ENCODE peak calls at places on chromosomes 1 and 21, in eight cellular contexts. One of them, this sample, is unnamed.

GRCh38 chr21:43609501-43610340 is 49.6 kb downstream of the HSF2BP start:
- DNase-seq in IMR-90: peak
- DNase-seq in heart left ventricle: peak
- DNase-seq in esophagus squamous epithelium: no peak
- DNase-seq in HepG2: peak
- DNase-seq in transverse colon: peak
- DNase-seq in ovary: no peak
- DNase-seq in testis: peak
- DNase-seq in this sample: peak

GRCh38 chr1:110440877-110441276 is 10.1 kb upstream of the PROK1 start:
- DNase-seq in IMR-90: peak
- DNase-seq in heart left ventricle: no peak
- DNase-seq in esophagus squamous epithelium: no peak
- DNase-seq in HepG2: no peak
- DNase-seq in transverse colon: no peak
- DNase-seq in ovary: peak
- DNase-seq in testis: peak
- DNase-seq in this sample: no peak

GRCh38 chr1:179021873-179022272 is 3.8 kb upstream of the FAM20B start:
- DNase-seq in IMR-90: peak
- DNase-seq in heart left ventricle: no peak
- DNase-seq in esophagus squamous epithelium: no peak
- DNase-seq in HepG2: peak
- DNase-seq in transverse colon: no peak
- DNase-seq in ovary: no peak
- DNase-seq in testis: peak
- DNase-seq in this sample: no peak

GRCh38 chr21:31293986-31294385 is 50.1 kb downstream of the TIAM1 start:
- DNase-seq in IMR-90: peak
- DNase-seq in heart left ventricle: no peak
- DNase-seq in esophagus squamous epithelium: no peak
- DNase-seq in HepG2: no peak
- DNase-seq in transverse colon: no peak
- DNase-seq in ovary: no peak
- DNase-seq in testis: no peak
- DNase-seq in this sample: no peak

GRCh38 chr1:231046730-231047395 is 6.8 kb upstream of the FAM89A start:
- DNase-seq in IMR-90: no peak
- DNase-seq in heart left ventricle: no peak
- DNase-seq in esophagus squamous epithelium: no peak
- DNase-seq in HepG2: no peak
- DNase-seq in transverse colon: no peak
- DNase-seq in ovary: no peak
- DNase-seq in testis: no peak
- DNase-seq in this sample: no peak

GRCh38 chr1:17370618-17371017 is 1.4 kb upstream of the PADI6 start:
- DNase-seq in IMR-90: no peak
- DNase-seq in heart left ventricle: no peak
- DNase-seq in esophagus squamous epithelium: no peak
- DNase-seq in HepG2: peak
- DNase-seq in transverse colon: no peak
- DNase-seq in ovary: no peak
- DNase-seq in testis: no peak
- DNase-seq in this sample: no peak

GRCh38 chr1:221766210-221766609 is 24.3 kb upstream of the DUSP10 start:
- DNase-seq in IMR-90: peak
- DNase-seq in heart left ventricle: no peak
- DNase-seq in esophagus squamous epithelium: no peak
- DNase-seq in HepG2: no peak
- DNase-seq in transverse colon: no peak
- DNase-seq in ovary: no peak
- DNase-seq in testis: no peak
- DNase-seq in this sample: no peak

GRCh38 chr1:191953516-191953915 is 204.7 kb upstream of the RGS18 start:
- DNase-seq in IMR-90: peak
- DNase-seq in heart left ventricle: no peak
- DNase-seq in esophagus squamous epithelium: no peak
- DNase-seq in HepG2: no peak
- DNase-seq in transverse colon: no peak
- DNase-seq in ovary: no peak
- DNase-seq in testis: no peak
- DNase-seq in this sample: no peak

GRCh38 chr1:82090104-82090503 is 289.4 kb downstream of the ADGRL2 start:
- DNase-seq in IMR-90: no peak
- DNase-seq in heart left ventricle: no peak
- DNase-seq in esophagus squamous epithelium: no peak
- DNase-seq in HepG2: no peak
- DNase-seq in transverse colon: no peak
- DNase-seq in ovary: no peak
- DNase-seq in testis: no peak
- DNase-seq in this sample: no peak

GRCh38 chr1:188489336-188490112 is 1660.8 kb downstream of the PLA2G4A start:
- DNase-seq in IMR-90: peak
- DNase-seq in heart left ventricle: no peak
- DNase-seq in esophagus squamous epithelium: no peak
- DNase-seq in HepG2: no peak
- DNase-seq in transverse colon: no peak
- DNase-seq in ovary: no peak
- DNase-seq in testis: no peak
- DNase-seq in this sample: no peak

GRCh38 chr1:19210772-19211549 is 895 bp upstream of the UBR4 start:
- DNase-seq in IMR-90: peak
- DNase-seq in heart left ventricle: no peak
- DNase-seq in esophagus squamous epithelium: no peak
- DNase-seq in HepG2: no peak
- DNase-seq in transverse colon: no peak
- DNase-seq in ovary: no peak
- DNase-seq in testis: no peak
- DNase-seq in this sample: no peak

GRCh38 chr1:220529530-220529920 is 1.6 kb downstream of the MARK1 start:
- DNase-seq in IMR-90: no peak
- DNase-seq in heart left ventricle: no peak
- DNase-seq in esophagus squamous epithelium: no peak
- DNase-seq in HepG2: no peak
- DNase-seq in transverse colon: no peak
- DNase-seq in ovary: no peak
- DNase-seq in testis: no peak
- DNase-seq in this sample: no peak

DNA sequence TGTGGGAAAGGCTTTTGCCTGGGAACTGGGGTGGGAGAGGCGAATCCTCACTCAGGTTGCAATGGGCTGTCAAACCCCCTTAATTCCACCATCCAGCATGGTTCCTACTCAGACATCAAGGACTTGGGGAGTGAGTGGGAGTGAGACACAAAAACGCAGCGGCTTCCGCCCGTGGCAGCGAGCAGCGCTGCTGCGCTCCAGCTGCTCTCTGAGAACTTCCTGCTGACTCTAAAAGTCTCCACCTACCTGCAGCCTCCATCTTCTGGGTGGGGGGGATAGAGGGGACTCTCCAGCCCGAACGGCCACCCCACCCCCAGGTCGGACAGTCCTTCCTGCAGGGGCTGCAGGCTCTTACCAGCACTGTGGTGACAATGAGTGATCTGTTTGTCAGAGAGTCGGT is 184.4 kb downstream of the GRIK3 start:
- DNase-seq in IMR-90: no peak
- DNase-seq in heart left ventricle: no peak
- DNase-seq in esophagus squamous epithelium: no peak
- DNase-seq in HepG2: no peak
- DNase-seq in transverse colon: no peak
- DNase-seq in ovary: no peak
- DNase-seq in testis: no peak
- DNase-seq in this sample: no peak
- H3K4me3 ChIP-seq in IMR-90: no peak
- H3K4me3 ChIP-seq in heart left ventricle: no peak
- H3K4me3 ChIP-seq in esophagus squamous epithelium: no peak
- H3K4me3 ChIP-seq in HepG2: no peak
- H3K4me3 ChIP-seq in transverse colon: no peak
- H3K4me3 ChIP-seq in ovary: no peak
- H3K4me3 ChIP-seq in testis: no peak
- H3K4me3 ChIP-seq in this sample: no peak

GRCh38 chr1:184973308-184974085 is 811 bp downstream of the NIBAN1 start:
- DNase-seq in IMR-90: peak
- DNase-seq in heart left ventricle: peak
- DNase-seq in esophagus squamous epithelium: no peak
- DNase-seq in HepG2: no peak
- DNase-seq in transverse colon: peak
- DNase-seq in ovary: peak
- DNase-seq in testis: peak
- DNase-seq in this sample: peak
- TF ChIP-seq POLR2A in IMR-90: peak
- TF ChIP-seq POLR2A in heart left ventricle: no peak
- TF ChIP-seq POLR2A in esophagus squamous epithelium: no peak
- TF ChIP-seq POLR2A in HepG2: no peak
- TF ChIP-seq POLR2A in transverse colon: no peak
- TF ChIP-seq POLR2A in ovary: no peak
- TF ChIP-seq POLR2A in testis: no peak
- TF ChIP-seq POLR2A in this sample: no peak

GRCh38 chr1:9262587-9262986 is 28.0 kb downstream of the H6PD start:
- DNase-seq in IMR-90: no peak
- DNase-seq in heart left ventricle: no peak
- DNase-seq in esophagus squamous epithelium: no peak
- DNase-seq in HepG2: no peak
- DNase-seq in transverse colon: no peak
- DNase-seq in ovary: no peak
- DNase-seq in testis: no peak
- DNase-seq in this sample: no peak

GRCh38 chr1:9260086-9260766 is 25.7 kb downstream of the H6PD start:
- DNase-seq in IMR-90: no peak
- DNase-seq in heart left ventricle: no peak
- DNase-seq in esophagus squamous epithelium: no peak
- DNase-seq in HepG2: no peak
- DNase-seq in transverse colon: no peak
- DNase-seq in ovary: no peak
- DNase-seq in testis: no peak
- DNase-seq in this sample: no peak

GRCh38 chr1:9263276-9263855 is 28.8 kb downstream of the H6PD start:
- DNase-seq in IMR-90: no peak
- DNase-seq in heart left ventricle: no peak
- DNase-seq in esophagus squamous epithelium: no peak
- DNase-seq in HepG2: no peak
- DNase-seq in transverse colon: no peak
- DNase-seq in ovary: no peak
- DNase-seq in testis: no peak
- DNase-seq in this sample: no peak

GRCh38 chr1:9261496-9261895 is 26.9 kb downstream of the H6PD start:
- DNase-seq in IMR-90: no peak
- DNase-seq in heart left ventricle: no peak
- DNase-seq in esophagus squamous epithelium: no peak
- DNase-seq in HepG2: no peak
- DNase-seq in transverse colon: no peak
- DNase-seq in ovary: no peak
- DNase-seq in testis: no peak
- DNase-seq in this sample: no peak

DNA sequence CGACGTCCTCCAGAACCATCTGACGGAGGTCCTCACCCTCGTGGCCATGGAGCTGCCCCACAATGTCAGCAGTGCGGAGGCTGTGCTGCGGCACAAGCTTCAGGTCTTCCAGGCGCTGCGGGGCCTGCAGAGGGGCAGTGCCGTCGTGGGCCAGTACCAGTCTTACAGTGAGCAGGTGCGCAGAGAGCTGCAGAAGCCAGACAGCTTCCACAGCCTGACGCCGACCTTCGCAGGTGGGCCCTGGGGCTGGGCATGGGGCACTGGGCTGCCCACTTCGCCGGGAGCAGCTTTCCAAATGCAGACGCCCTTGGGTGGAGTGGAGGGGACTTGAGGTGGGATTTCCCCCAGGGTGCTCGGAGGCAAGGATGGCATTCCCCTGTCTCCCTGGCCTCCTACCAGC is 27.5 kb downstream of the H6PD start:
- DNase-seq in IMR-90: no peak
- DNase-seq in heart left ventricle: no peak
- DNase-seq in esophagus squamous epithelium: no peak
- DNase-seq in HepG2: no peak
- DNase-seq in transverse colon: no peak
- DNase-seq in ovary: no peak
- DNase-seq in testis: no peak
- DNase-seq in this sample: no peak
- H3K27ac ChIP-seq in IMR-90: no peak
- H3K27ac ChIP-seq in heart left ventricle: no peak
- H3K27ac ChIP-seq in esophagus squamous epithelium: no peak
- H3K27ac ChIP-seq in HepG2: no peak
- H3K27ac ChIP-seq in transverse colon: no peak
- H3K27ac ChIP-seq in ovary: no peak
- H3K27ac ChIP-seq in testis: no peak
- H3K27ac ChIP-seq in this sample: no peak

GRCh38 chr1:3482590-3482899 is 28.1 kb downstream of the ARHGEF16 start:
- DNase-seq in IMR-90: no peak
- DNase-seq in heart left ventricle: no peak
- DNase-seq in esophagus squamous epithelium: no peak
- DNase-seq in HepG2: no peak
- DNase-seq in transverse colon: no peak
- DNase-seq in ovary: no peak
- DNase-seq in testis: no peak
- DNase-seq in this sample: no peak
- H3K4me3 ChIP-seq in IMR-90: no peak
- H3K4me3 ChIP-seq in heart left ventricle: no peak
- H3K4me3 ChIP-seq in esophagus squamous epithelium: no peak
- H3K4me3 ChIP-seq in HepG2: no peak
- H3K4me3 ChIP-seq in transverse colon: no peak
- H3K4me3 ChIP-seq in ovary: no peak
- H3K4me3 ChIP-seq in testis: no peak
- H3K4me3 ChIP-seq in this sample: no peak